ENCODE peak calls at places on chromosome 18, in seven cellular contexts. Z is uterus, F is testis, O is A549, U is breast epithelium, E is transverse colon, R is tibial nerve. H is an unnamed sample.

GRCh38 chr18:1511619-1512311 is 607.1 kb downstream of the ADCYAP1 start:
- DNase-seq in Z (no peak), F (no peak), O (no peak), U (no peak), E (no peak), R (no peak), H (peak; percentile 16)

GRCh38 chr18:63603772-63604171 is 16.6 kb downstream of the SERPINB13 start:
- DNase-seq in Z (no peak), F (no peak), O (no peak), U (no peak), E (no peak), R (no peak), H (no peak)

GRCh38 chr18:6731197-6731596 is 1.7 kb downstream of the ARHGAP28 start:
- DNase-seq in Z (no peak), F (no peak), O (no peak), U (no peak), E (no peak), R (no peak), H (no peak)

GRCh38 chr18:75116809-75117208 is 92.1 kb downstream of the PTGR3 start:
- DNase-seq in Z (no peak), F (peak; percentile 6), O (no peak), U (no peak), E (no peak), R (no peak), H (no peak)

GRCh38 chr18:26971327-26971918 is 105.9 kb upstream of the AQP4 start:
- DNase-seq in Z (no peak), F (peak; percentile 33), O (no peak), U (no peak), E (no peak), R (no peak), H (no peak)

GRCh38 chr18:31248783-31249521 is 69.0 kb upstream of the DSG1 start:
- DNase-seq in Z (no peak), F (no peak), O (no peak), U (no peak), E (no peak), R (no peak), H (no peak)

GRCh38 chr18:75016025-75016717 is 192.8 kb downstream of the PTGR3 start:
- DNase-seq in Z (no peak), F (no peak), O (no peak), U (no peak), E (no peak), R (no peak), H (no peak)

GRCh38 chr18:45856526-45856925 is 31.1 kb downstream of the SIGLEC15 start:
- DNase-seq in Z (no peak), F (no peak), O (no peak), U (no peak), E (no peak), R (no peak), H (no peak)

GRCh38 chr18:33495278-33495677 is 54.8 kb upstream of the CCDC178 start:
- DNase-seq in Z (no peak), F (peak; percentile 45), O (no peak), U (no peak), E (no peak), R (peak; percentile 23), H (peak; percentile 66)

GRCh38 chr18:9137168-9138066 is 836 bp downstream of the ANKRD12 start:
- DNase-seq in Z (peak; percentile 49), F (peak; percentile 58), O (peak; percentile 37), U (peak; percentile 54), E (peak; percentile 71), R (peak; percentile 27), H (peak; percentile 92)

GRCh38 chr18:63224574-63224973 is 95.0 kb downstream of the BCL2 start:
- DNase-seq in Z (no peak), F (no peak), O (no peak), U (no peak), E (no peak), R (no peak), H (no peak)

GRCh38 chr18:75777630-75778029 is 350.1 kb upstream of the SMIM21 start:
- DNase-seq in Z (no peak), F (no peak), O (no peak), U (no peak), E (no peak), R (no peak), H (no peak)

GRCh38 chr18:985301-985700 is 80.6 kb downstream of the ADCYAP1 start:
- DNase-seq in Z (no peak), F (no peak), O (no peak), U (no peak), E (no peak), R (no peak), H (no peak)

GRCh38 chr18:44117821-44118220 is 562.9 kb upstream of the SETBP1 start:
- DNase-seq in Z (no peak), F (no peak), O (no peak), U (no peak), E (no peak), R (no peak), H (no peak)

GRCh38 chr18:48952287-48953095 is 1.7 kb upstream of the SMAD7 start:
- DNase-seq in Z (peak; percentile 85), F (peak; percentile 76), O (no peak), U (peak; percentile 77), E (peak; percentile 80), R (peak; percentile 65), H (peak; percentile 29)

GRCh38 chr18:79507546-79508480 is 112.1 kb downstream of the NFATC1 start:
- DNase-seq in Z (peak; percentile 79), F (peak; percentile 82), O (no peak), U (peak; percentile 59), E (peak; percentile 60), R (peak; percentile 63), H (peak; percentile 76)
- TF ChIP-seq POLR2A in Z (no peak), F (no peak), O (no peak), U (no peak), E (no peak), R (peak; percentile 17), H (peak; percentile 82)

GRCh38 chr18:36067118-36067957 is at the start of gene RPRD1A:
- DNase-seq in Z (peak; percentile 96), F (peak; percentile 99), O (peak; percentile 87), U (peak; percentile 99), E (peak; percentile 99), R (peak; percentile 98), H (peak; percentile 99)
- TF ChIP-seq POLR2A in Z (peak; percentile 74), F (no peak), O (peak; percentile 64), U (peak; percentile 33), E (peak; percentile 62), R (peak; percentile 57), H (peak; percentile 77)

DNA sequence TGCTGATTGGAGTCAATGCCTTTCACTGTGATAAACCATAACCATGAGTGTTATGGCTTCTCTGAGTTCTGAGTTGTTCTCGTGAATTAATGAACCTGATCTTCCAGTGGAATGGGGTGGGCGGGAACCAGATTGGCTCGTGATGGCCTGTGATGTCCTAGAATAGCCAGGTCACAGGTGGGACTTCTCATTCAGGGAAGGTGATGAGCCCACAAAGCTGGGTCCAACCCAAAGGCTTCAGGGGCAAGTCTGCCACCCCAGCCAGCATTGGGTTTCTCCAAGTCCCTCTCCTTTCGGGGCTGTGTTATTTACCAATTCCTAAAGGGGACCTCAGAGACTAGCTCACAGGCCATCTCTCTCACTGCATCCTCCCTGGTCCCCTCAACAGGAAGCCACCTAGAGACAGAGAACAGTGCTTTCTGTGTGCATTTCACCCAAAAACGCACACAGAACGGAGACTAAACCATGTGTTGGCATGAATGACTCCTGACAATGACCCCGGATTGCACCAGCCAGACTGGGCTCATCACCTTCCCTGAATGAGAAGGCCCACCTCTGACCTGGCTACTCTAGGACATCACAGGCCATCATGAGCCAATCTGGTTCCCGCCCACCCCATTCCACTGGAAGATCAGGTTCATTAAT is 85.5 kb downstream of the MALT1 start:
- DNase-seq in Z (no peak), F (no peak), O (no peak), U (no peak), E (no peak), R (no peak), H (no peak)
- TF ChIP-seq POLR2A in Z (no peak), F (no peak), O (no peak), U (no peak), E (no peak), R (no peak), H (no peak)

DNA sequence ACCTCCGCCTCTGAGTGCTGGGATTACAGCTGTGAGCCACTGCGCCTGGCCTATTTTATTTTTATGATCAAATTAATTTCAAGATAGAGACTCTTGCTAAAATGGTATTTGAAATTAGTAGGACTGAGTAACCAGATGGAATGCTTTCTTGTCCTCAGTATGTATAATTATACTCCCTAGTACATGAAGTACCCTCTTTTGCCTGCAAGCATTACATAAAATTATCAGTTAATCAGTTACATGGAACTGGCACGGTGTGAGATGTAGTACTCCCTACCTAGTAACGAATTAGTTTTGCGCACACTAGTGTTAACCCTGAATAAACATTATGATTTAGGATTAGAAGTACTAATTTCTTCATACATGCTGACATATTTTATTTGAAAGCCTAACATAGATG is 41.6 kb downstream of the RBBP8 start:
- DNase-seq in Z (no peak), F (no peak), O (no peak), U (no peak), E (peak; percentile 10), R (no peak), H (no peak)
- TF ChIP-seq POLR2A in Z (no peak), F (no peak), O (no peak), U (no peak), E (no peak), R (no peak), H (no peak)

GRCh38 chr18:57805117-57805516 is 2.0 kb upstream of the ATP8B1 start:
- DNase-seq in Z (no peak), F (no peak), O (no peak), U (no peak), E (no peak), R (no peak), H (no peak)

GRCh38 chr18:57809190-57809589 is 6.1 kb upstream of the ATP8B1 start:
- DNase-seq in Z (no peak), F (no peak), O (no peak), U (no peak), E (no peak), R (no peak), H (no peak)

GRCh38 chr18:57807336-57808117 is 4.4 kb upstream of the ATP8B1 start:
- DNase-seq in Z (no peak), F (no peak), O (no peak), U (no peak), E (no peak), R (no peak), H (no peak)

GRCh38 chr18:57806891-57807280 is 3.8 kb upstream of the ATP8B1 start:
- DNase-seq in Z (no peak), F (no peak), O (peak; percentile 24), U (no peak), E (no peak), R (peak; percentile 29), H (no peak)

GRCh38 chr18:57806201-57806890 is 3.2 kb upstream of the ATP8B1 start:
- DNase-seq in Z (no peak), F (no peak), O (no peak), U (no peak), E (no peak), R (no peak), H (no peak)
- TF ChIP-seq POLR2A in Z (no peak), F (no peak), O (no peak), U (no peak), E (no peak), R (no peak), H (no peak)

DNA sequence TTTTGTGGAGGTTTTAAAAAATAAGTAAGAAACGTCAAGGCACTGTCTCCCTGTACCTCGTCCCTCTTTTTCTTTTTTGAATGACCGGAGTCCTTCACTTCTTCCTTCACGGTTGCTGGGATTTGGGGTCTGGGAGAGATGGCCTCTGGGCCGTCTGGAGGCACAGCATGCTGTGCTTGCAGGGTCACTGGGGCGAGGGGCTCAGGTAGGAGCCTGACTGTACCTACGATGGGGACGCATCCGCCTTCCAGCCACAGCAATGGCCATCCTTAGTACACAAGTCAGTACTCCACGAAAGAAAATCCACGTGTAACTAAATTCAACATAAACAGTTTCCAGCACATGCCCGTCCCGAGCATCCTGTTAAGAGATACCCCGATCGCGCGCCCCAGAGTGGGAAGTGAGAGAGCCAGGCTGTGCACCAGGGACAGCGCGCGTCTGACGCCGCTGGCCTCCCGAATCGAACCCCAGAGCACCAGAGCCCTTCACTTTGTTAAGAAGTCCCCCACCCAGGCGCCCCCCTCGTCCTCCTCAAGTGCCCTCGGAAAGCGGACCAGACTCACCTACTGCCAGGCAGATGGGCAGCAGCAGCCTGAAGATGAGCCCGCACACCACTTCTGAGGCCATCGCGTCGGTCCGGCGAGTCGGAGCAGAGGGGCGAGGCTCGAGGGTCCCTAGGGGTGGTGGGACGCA is 1.3 kb downstream of the PIEZO2 start:
- DNase-seq in Z (no peak), F (no peak), O (no peak), U (no peak), E (no peak), R (no peak), H (no peak)
- TF ChIP-seq POLR2A in Z (no peak), F (no peak), O (no peak), U (no peak), E (no peak), R (no peak), H (no peak)